ENCODE peak calls at places on chromosomes 4 and X, in eight cellular contexts. G, Z, F, T, C, N, Y and I are unnamed samples.
A peak's percentile ranks its signal among the peaks of the same experiment; 100 is the strongest.

GRCh38 chr4:127809173-127809800 is 27.2 kb downstream of the HSPA4L start:
- DNase-seq in T (no peak), Y (peak; percentile 26), N (no peak), F (no peak), Z (no peak), G (no peak), C (peak; percentile 17), I (no peak)

GRCh38 chr4:100631281-100631968 is 113.6 kb upstream of the EMCN start:
- DNase-seq in T (no peak), G (no peak), Z (no peak), N (no peak), F (no peak), Y (no peak), C (no peak), I (no peak)

GRCh38 chrX:106612403-106612789 is 618 bp downstream of the RADX start:
- DNase-seq in T (no peak), F (no peak), Z (no peak), G (no peak), Y (no peak), N (no peak), C (peak; percentile 15), I (no peak)

GRCh38 chr4:127844605-127845116 is 36.0 kb upstream of the PLK4 start:
- DNase-seq in G (no peak), F (no peak), N (no peak), Z (no peak), T (no peak), C (no peak), Y (no peak), I (no peak)

GRCh38 chr4:113461281-113461680 is 300.3 kb downstream of the CAMK2D start:
- DNase-seq in G (no peak), Z (no peak), Y (no peak), T (no peak), N (no peak), F (no peak), C (no peak), I (no peak)

GRCh38 chr4:36285784-36286480 is 4.5 kb downstream of the DTHD1 start:
- DNase-seq in G (peak; percentile 41), F (no peak), C (no peak), N (no peak), Y (no peak), T (peak; percentile 64), Z (no peak), I (peak; percentile 68)

GRCh38 chr4:47531241-47531953 is 46.3 kb downstream of the ATP10D start:
- DNase-seq in G (peak; percentile 79), N (no peak), Z (no peak), C (no peak), F (no peak), T (peak; percentile 71), Y (peak; percentile 17), I (peak; percentile 55)

GRCh38 chrX:15356444-15356843 is 21.1 kb upstream of the PIGA start:
- DNase-seq in Z (no peak), G (no peak), N (no peak), C (no peak), Y (no peak), F (no peak), T (no peak), I (no peak)

GRCh38 chr4:32022071-32022470 is 1301.9 kb downstream of the PCDH7 start:
- DNase-seq in G (peak; percentile 47), N (no peak), Y (no peak), C (no peak), F (no peak), T (no peak), Z (no peak), I (no peak)

GRCh38 chr4:109408711-109409110 is 24.9 kb upstream of the SEC24B start:
- DNase-seq in G (no peak), T (no peak), C (no peak), N (no peak), F (no peak), Y (no peak), Z (no peak), I (no peak)

GRCh38 chr4:69800599-69800998 is 40.2 kb upstream of the SULT1B1 start:
- DNase-seq in N (no peak), Z (no peak), C (no peak), Y (no peak), F (no peak), G (no peak), T (no peak), I (no peak)

GRCh38 chrX:147342197-147342596 is 527.7 kb upstream of the CXorf51A start:
- DNase-seq in Z (no peak), G (no peak), T (no peak), F (no peak), Y (no peak), C (no peak), N (no peak), I (no peak)

GRCh38 chr4:118682928-118683327 is 2.3 kb upstream of the METTL14 start:
- DNase-seq in C (peak; percentile 14), F (no peak), N (no peak), T (no peak), Z (no peak), Y (no peak), G (no peak), I (no peak)

GRCh38 chrX:16148896-16149295 is 18.4 kb upstream of the MAGEB17 start:
- DNase-seq in G (peak; percentile 10), Z (no peak), C (no peak), Y (no peak), F (no peak), T (no peak), N (no peak), I (no peak)

GRCh38 chr4:73814679-73815078 is 21.8 kb upstream of the CXCL6 start:
- DNase-seq in T (no peak), G (no peak), Y (no peak), N (no peak), C (no peak), F (no peak), Z (no peak), I (no peak)

DNA sequence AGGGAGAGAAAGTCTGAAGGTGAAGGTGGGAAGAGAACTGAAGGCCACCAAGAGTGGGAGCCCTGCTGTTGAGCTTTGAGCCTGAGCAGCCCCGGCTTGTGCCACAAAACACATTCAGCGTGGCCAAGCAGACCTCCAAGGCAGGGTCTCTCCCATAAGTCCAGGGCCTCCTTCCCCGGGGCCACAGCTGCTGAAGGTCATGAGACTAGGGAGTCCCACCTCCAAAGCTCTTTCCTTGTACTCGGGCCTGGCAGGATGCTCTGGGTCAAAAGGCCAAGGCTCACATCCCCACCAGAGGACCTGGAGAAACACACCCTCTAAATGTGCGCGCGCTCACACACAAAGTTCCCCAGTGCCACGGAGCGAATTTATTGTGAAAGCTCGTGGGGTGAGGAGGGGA is 3.5 kb upstream of the ARHGAP4 start:
- DNase-seq in C (no peak), T (no peak), Y (no peak), G (no peak), F (no peak), Z (no peak), N (no peak), I (no peak)
- H3K4me3 ChIP-seq in C (no peak overlapping the region), T (no peak overlapping the region), Y (no peak overlapping the region), G (no peak overlapping the region), F (no peak overlapping the region), Z (peak overlapping the region; percentile 16), N (no peak overlapping the region), I (no peak overlapping the region)

GRCh38 chr4:7673111-7673510 is 238.4 kb upstream of the PSAPL1 start:
- DNase-seq in Z (no peak), N (no peak), G (no peak), C (no peak), Y (no peak), T (no peak), F (no peak), I (no peak)

GRCh38 chr4:7675136-7675535 is 240.4 kb upstream of the PSAPL1 start:
- DNase-seq in T (no peak), Y (no peak), F (no peak), G (no peak), C (no peak), Z (no peak), N (no peak), I (no peak)

GRCh38 chr4:7676376-7676775 is 241.6 kb upstream of the PSAPL1 start:
- DNase-seq in Z (no peak), C (no peak), G (no peak), F (no peak), T (no peak), Y (no peak), N (no peak), I (no peak)

GRCh38 chr4:7675612-7676320 is 241.0 kb upstream of the PSAPL1 start:
- DNase-seq in Y (no peak), C (no peak), F (peak; percentile 80), N (no peak), T (no peak), Z (peak; percentile 76), G (no peak), I (no peak)

DNA sequence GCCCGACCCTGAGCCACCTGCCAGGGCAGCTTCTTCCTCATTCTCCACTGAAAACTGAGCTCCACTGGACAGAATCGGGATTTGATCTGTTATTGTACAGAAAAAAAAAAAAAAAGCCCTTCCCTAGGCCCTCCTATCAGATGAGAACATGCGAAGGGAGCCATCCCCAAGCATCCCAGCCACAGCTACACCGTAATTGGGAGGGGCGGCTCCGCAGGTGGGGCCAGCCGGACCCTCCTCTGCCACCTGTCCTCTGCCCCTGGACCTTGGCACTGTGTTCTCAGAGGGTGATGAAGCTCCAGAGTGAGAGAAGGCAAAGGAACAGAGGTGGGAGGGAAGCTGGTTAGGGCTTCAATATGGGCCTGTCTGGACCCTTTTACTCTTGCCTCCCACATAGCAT is 240.0 kb upstream of the PSAPL1 start:
- DNase-seq in C (no peak), N (no peak), Y (no peak), T (no peak), G (no peak), F (no peak), Z (no peak), I (no peak)
- H3K27me3 ChIP-seq in C (no peaks in the 10 kb centered on the region), N (no peaks in the 10 kb centered on the region), Y (no peaks in the 10 kb centered on the region), T (no peaks in the 10 kb centered on the region), G (peaks cover 13% of the 10 kb centered on the region), F (no peaks in the 10 kb centered on the region), Z (peaks cover 30% of the 10 kb centered on the region), I (no peaks in the 10 kb centered on the region)

DNA sequence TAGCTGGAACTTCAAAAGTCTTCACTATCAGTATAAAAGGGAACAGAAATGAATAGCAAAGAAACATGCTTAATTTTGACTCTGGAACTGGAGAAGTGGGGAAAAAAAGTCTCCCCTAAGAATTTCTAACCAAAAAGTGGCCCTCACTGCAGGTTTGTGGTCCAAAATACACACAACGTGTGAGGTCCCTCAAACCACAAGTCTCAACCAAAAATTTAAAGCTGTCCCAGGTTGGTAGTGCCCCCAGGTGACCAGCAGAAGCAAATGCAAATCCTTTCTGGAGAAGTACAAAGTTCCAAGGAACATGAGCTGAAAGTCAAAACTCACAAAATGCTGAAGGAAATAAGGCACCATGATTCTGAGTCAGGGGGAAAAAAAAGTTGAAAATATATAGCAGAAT is 23.6 kb upstream of the VAMP7 start:
- DNase-seq in G (no peak), Z (no peak), N (no peak), C (no peak), Y (no peak), T (no peak), F (no peak), I (no peak)
- TF ChIP-seq CTCF in G (no peak), Z (no peak), N (no peak), C (no peak), Y (no peak), T (no peak), F (no peak), I (peak; percentile 26)

GRCh38 chrX:57821703-57822375 is 88.4 kb downstream of the ZXDA start:
- DNase-seq in N (no peak), G (no peak), C (peak; percentile 59), F (no peak), Z (no peak), T (no peak), Y (peak; percentile 2), I (peak; percentile 9)

GRCh38 chrX:57817302-57817701 is 93.0 kb downstream of the ZXDA start:
- DNase-seq in C (no peak), Z (no peak), G (no peak), F (no peak), T (no peak), N (no peak), Y (no peak), I (no peak)

GRCh38 chrX:57822398-57822797 is 87.9 kb downstream of the ZXDA start:
- DNase-seq in Z (no peak), C (no peak), Y (no peak), T (no peak), G (no peak), N (no peak), F (no peak), I (no peak)
- H3K4me3 ChIP-seq in Z (no peak overlapping the region), C (no peak overlapping the region), Y (no peak overlapping the region), T (no peak overlapping the region), G (no peak overlapping the region), N (peak overlapping the region; percentile 57), F (no peak overlapping the region), I (no peak overlapping the region)